ENCODE peak calls at places on chromosomes 16 and 17, in four cellular contexts. B, Z, W and K are unnamed samples.
A peak's percentile ranks its signal among the peaks of the same experiment; 100 is the strongest.

GRCh38 chr17:78933959-78934568 is 8.9 kb upstream of the TIMP2 start:
- DNase-seq in B (peak; percentile 94), Z (peak; percentile 99), W (peak; percentile 99), K (no peak)

GRCh38 chr17:1462164-1463112 is 6.4 kb upstream of the CRK start:
- DNase-seq in B (no peak), Z (no peak), W (no peak), K (no peak)

GRCh38 chr17:70780031-70780430 is 610.7 kb downstream of the KCNJ2 start:
- DNase-seq in B (no peak), Z (no peak), W (peak; percentile 11), K (no peak)

GRCh38 chr17:49634487-49634865 is 43.4 kb downstream of the SPOP start:
- DNase-seq in B (no peak), Z (no peak), W (no peak), K (no peak)

GRCh38 chr17:32931686-32932085 is 3.7 kb downstream of the TMEM98 start:
- DNase-seq in B (no peak), Z (no peak), W (no peak), K (no peak)

GRCh38 chr17:17408236-17408794 is 68.5 kb upstream of the MED9 start:
- DNase-seq in B (no peak), Z (no peak), W (peak; percentile 57), K (no peak)

GRCh38 chr17:72955391-72956140 is 136.9 kb downstream of the SLC39A11 start:
- DNase-seq in B (no peak), Z (no peak), W (no peak), K (no peak)

GRCh38 chr16:49352923-49353322 is 20.7 kb upstream of the C16orf78 start:
- DNase-seq in B (peak; percentile 23), Z (no peak), W (peak; percentile 14), K (no peak)

GRCh38 chr16:69017036-69017783 is 88.2 kb upstream of the HAS3 start:
- DNase-seq in B (peak; percentile 69), Z (no peak), W (peak; percentile 59), K (no peak)

GRCh38 chr16:57143125-57143965 is 42.5 kb downstream of the PSME3IP1 start:
- DNase-seq in B (no peak), Z (peak; percentile 82), W (no peak), K (no peak)

GRCh38 chr17:78272181-78272913 is 40.9 kb downstream of the TMEM235 start:
- DNase-seq in B (peak; percentile 81), Z (peak; percentile 91), W (peak; percentile 96), K (peak; percentile 47)

GRCh38 chr17:5003214-5003867 is 5.6 kb downstream of the KIF1C start:
- DNase-seq in B (no peak), Z (no peak), W (no peak), K (no peak)

GRCh38 chr16:61007694-61008093 is 1028.5 kb downstream of the CDH8 start:
- DNase-seq in B (peak; percentile 5), Z (no peak), W (no peak), K (no peak)

GRCh38 chr16:17476414-17477259 is 5.9 kb upstream of the XYLT1 start:
- DNase-seq in B (peak; percentile 53), Z (peak; percentile 83), W (peak; percentile 70), K (peak; percentile 33)

GRCh38 chr16:19389246-19389645 is 28.4 kb upstream of the TMC5 start:
- DNase-seq in B (peak; percentile 68), Z (no peak), W (peak; percentile 27), K (peak; percentile 9)

GRCh38 chr17:27473748-27474609 is 17.7 kb downstream of the KSR1 start:
- DNase-seq in B (no peak), Z (no peak), W (peak; percentile 21), K (no peak)

GRCh38 chr17:36931096-36931696 is 6.1 kb upstream of the LHX1 start:
- DNase-seq in B (no peak), Z (no peak), W (no peak), K (no peak)

GRCh38 chr16:67703626-67704025 is 15.5 kb downstream of the GFOD2 start:
- DNase-seq in B (no peak), Z (no peak), W (no peak), K (no peak)

GRCh38 chr17:27873746-27874145 is 19.4 kb downstream of the LYRM9 start:
- DNase-seq in B (no peak), Z (no peak), W (peak; percentile 76), K (no peak)

GRCh38 chr17:11326492-11326891 is 85.5 kb downstream of the SHISA6 start:
- DNase-seq in B (no peak), Z (peak; percentile 23), W (no peak), K (no peak)

GRCh38 chr17:45270828-45271418 is 9.0 kb upstream of the SPATA32 start:
- DNase-seq in B (no peak), Z (no peak), W (no peak), K (peak; percentile 71)

GRCh38 chr17:36072431-36073121 is 8.5 kb downstream of the CCL18 start:
- DNase-seq in B (peak; percentile 52), Z (no peak), W (peak; percentile 53), K (no peak)

GRCh38 chr16:57044931-57045693 is 47.3 kb upstream of the CPNE2 start:
- DNase-seq in B (no peak), Z (no peak), W (peak; percentile 43), K (no peak)

GRCh38 chr17:29710891-29711418 is 88.2 kb upstream of the CORO6 start:
- DNase-seq in B (peak; percentile 53), Z (no peak), W (peak; percentile 58), K (no peak)

GRCh38 chr17:74118504-74118903 is 85.0 kb upstream of the RPL38 start:
- DNase-seq in B (no peak), Z (peak; percentile 76), W (peak; percentile 11), K (no peak)

GRCh38 chr17:74116087-74116717 is 87.3 kb upstream of the RPL38 start:
- DNase-seq in B (no peak), Z (no peak), W (no peak), K (no peak)

GRCh38 chr17:74117087-74117486 is 86.4 kb upstream of the RPL38 start:
- DNase-seq in B (no peak), Z (no peak), W (no peak), K (no peak)

GRCh38 chr17:74119049-74119580 is 84.4 kb upstream of the RPL38 start:
- DNase-seq in B (no peak), Z (peak; percentile 70), W (no peak), K (no peak)

GRCh38 chr17:74117999-74118421 is 85.5 kb upstream of the RPL38 start:
- DNase-seq in B (no peak), Z (peak; percentile 60), W (no peak), K (no peak)
- TF ChIP-seq CTCF in B (no peak), Z (no peak), W (no peak), K (no peak)

DNA sequence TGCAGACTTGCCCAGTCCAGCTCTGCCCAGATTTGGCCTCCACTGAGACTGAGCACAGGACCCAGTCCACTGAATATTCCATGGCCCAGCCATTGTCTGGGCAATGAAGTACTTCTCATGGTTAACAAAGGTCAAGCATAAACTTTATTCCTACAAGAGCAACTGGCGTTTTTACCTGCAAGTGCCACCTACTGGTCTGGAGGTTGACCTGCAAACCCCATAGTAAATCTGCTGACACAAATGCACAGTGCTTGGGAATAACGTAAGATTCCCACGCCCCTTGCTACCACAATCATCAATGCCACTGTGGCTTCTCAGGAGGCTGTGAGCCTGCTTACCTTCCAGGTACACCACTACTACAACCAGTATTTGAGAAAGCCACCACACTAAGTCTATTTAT is 170.2 kb downstream of the CEP112 start:
- DNase-seq in B (no peak), Z (no peak), W (no peak), K (no peak)
- TF ChIP-seq CTCF in B (no peak), Z (no peak), W (no peak), K (no peak)

DNA sequence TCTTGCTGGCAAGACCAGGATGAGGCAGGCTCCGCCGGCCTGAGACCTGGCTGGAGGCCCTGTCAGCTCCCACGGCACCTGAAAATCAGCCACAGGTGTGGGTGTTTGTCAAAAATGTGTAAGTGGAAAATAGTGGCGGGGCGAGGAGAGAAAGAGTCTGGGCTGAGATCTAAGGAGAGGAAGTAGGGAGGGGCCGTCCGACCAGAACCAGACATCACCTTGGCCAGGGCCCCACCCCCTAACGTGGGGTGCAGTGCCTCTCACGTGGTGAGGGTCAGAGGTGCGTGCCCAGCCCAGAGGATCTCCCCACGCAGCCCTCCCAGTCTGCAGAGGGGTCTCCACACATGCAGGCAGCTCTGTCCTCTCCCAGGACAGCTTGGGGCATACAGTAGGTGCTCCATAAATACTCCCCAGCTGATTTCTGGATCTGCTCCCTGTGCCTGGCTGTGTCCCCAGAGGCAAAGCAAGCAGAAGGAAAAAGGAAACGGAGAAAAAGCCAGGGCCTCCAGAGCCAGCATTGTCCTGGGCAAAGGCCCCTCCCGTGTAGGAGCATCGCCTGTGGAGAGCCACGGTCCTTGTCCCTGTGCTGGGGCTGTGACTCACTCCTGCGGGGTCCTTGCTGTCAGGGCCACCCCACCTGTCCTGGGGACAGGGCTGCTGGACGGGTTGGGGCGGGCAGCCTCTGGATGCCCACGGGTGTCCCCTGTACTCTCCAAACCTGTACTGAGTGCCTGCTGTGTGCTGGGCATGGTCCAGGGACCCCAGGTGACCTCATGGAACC is 16.7 kb downstream of the ZFPM1 start:
- DNase-seq in B (no peak), Z (no peak), W (no peak), K (peak; percentile 62)
- TF ChIP-seq CTCF in B (no peak), Z (no peak), W (no peak), K (no peak)

DNA sequence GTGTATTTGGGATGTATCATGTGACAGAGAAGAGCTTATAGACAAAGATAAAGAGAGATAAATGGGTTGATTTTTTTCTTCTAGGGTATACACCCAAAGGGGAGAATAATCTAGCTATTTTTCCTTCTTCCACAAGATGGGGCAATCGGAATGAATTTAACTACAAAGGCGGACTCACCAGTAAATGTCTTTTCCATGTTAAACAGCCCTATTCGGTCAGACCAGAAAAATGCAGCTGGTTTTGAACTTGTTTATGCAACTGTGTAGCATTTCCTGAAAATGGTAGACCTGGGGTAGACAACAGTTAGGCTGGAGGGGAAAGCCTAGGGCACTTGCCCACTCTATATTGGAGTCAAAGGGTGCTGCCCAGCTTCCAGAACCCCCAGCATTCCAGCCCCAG is 477.1 kb downstream of the TOX3 start:
- DNase-seq in B (peak; percentile 22), Z (no peak), W (peak; percentile 12), K (no peak)
- TF ChIP-seq CTCF in B (peak; percentile 29), Z (no peak), W (no peak), K (no peak)